ENCODE peak calls at places on chromosomes 1 and 21, in four cellular contexts. S, N, L and D are unnamed samples.

GRCh38 chr1:58325797-58326196 is 220.7 kb downstream of the OMA1 start:
- DNase-seq in N (no peak), S (no peak), L (no peak), D (no peak)

GRCh38 chr1:184387069-184387870 is 441 bp downstream of the C1orf21 start:
- DNase-seq in L (peak), N (peak), S (peak), D (no peak)

GRCh38 chr1:209411491-209411929 is 172.0 kb upstream of the CAMK1G start:
- DNase-seq in L (no peak), N (no peak), S (no peak), D (no peak)

GRCh38 chr21:29511076-29511475 is 212.4 kb downstream of the BACH1 start:
- DNase-seq in S (no peak), N (no peak), L (no peak), D (no peak)

GRCh38 chr21:40143822-40144525 is 276.7 kb downstream of the PCP4 start:
- DNase-seq in N (peak), S (peak), L (peak), D (peak)

GRCh38 chr21:35311985-35312384 is 262.9 kb upstream of the RUNX1 start:
- DNase-seq in N (no peak), L (no peak), S (no peak), D (no peak)

GRCh38 chr1:226884966-226885820 is 14.8 kb downstream of the PSEN2 start:
- DNase-seq in S (no peak), L (no peak), N (no peak), D (no peak)

GRCh38 chr1:183242556-183242955 is 56.5 kb downstream of the LAMC2 start:
- DNase-seq in L (no peak), S (no peak), N (no peak), D (no peak)

GRCh38 chr21:42061195-42061865 is 9.8 kb upstream of the UMODL1 start:
- DNase-seq in S (no peak), L (peak), N (no peak), D (no peak)

GRCh38 chr1:10873189-10873588 is 76.7 kb upstream of the CASZ1 start:
- DNase-seq in N (no peak), L (no peak), S (no peak), D (peak)

GRCh38 chr1:218679391-218679790 is 334.3 kb downstream of the TGFB2 start:
- DNase-seq in L (no peak), S (no peak), N (no peak), D (no peak)

GRCh38 chr1:23555949-23556640 is 3.2 kb downstream of the ID3 start:
- DNase-seq in S (no peak), N (no peak), L (no peak), D (peak)

GRCh38 chr1:8663915-8664331 is 153.5 kb downstream of the RERE start:
- DNase-seq in L (no peak), N (no peak), S (no peak), D (no peak)

GRCh38 chr1:45809761-45810160 is 6.3 kb downstream of the MAST2 start:
- DNase-seq in N (no peak), L (no peak), S (no peak), D (no peak)

GRCh38 chr1:85450832-85451231 is 14.1 kb downstream of the DDAH1 start:
- DNase-seq in N (no peak), L (no peak), S (no peak), D (peak)

GRCh38 chr1:188769936-188770335 is 1707.7 kb downstream of the BRINP3 start:
- DNase-seq in L (no peak), N (no peak), S (no peak), D (no peak)

GRCh38 chr1:226001852-226002666 is 2.9 kb upstream of the SDE2 start:
- DNase-seq in S (peak), N (no peak), L (peak), D (no peak)

GRCh38 chr1:198212675-198213074 is 55.9 kb downstream of the NEK7 start:
- DNase-seq in S (no peak), N (peak), L (no peak), D (no peak)

GRCh38 chr1:181417915-181418314 is 65.4 kb upstream of the CACNA1E start:
- DNase-seq in N (no peak), L (no peak), S (no peak), D (no peak)

GRCh38 chr1:55402117-55402516 is 187.0 kb upstream of the USP24 start:
- DNase-seq in N (peak), L (no peak), S (no peak), D (no peak)

GRCh38 chr1:51518730-51519047 is 377 bp downstream of the EPS15 start:
- DNase-seq in N (peak), S (peak), L (peak), D (no peak)

GRCh38 chr1:18724801-18725200 is 94.2 kb downstream of the PAX7 start:
- DNase-seq in L (no peak), S (no peak), N (no peak), D (no peak)

GRCh38 chr1:89670168-89670567 is 37.2 kb downstream of the LRRC8C start:
- DNase-seq in L (no peak), S (no peak), N (no peak), D (no peak)

GRCh38 chr1:115233598-115233997 is 104.5 kb downstream of the NGF start:
- DNase-seq in L (no peak), S (no peak), N (no peak), D (no peak)

GRCh38 chr21:39373634-39374033 is 24.7 kb upstream of the HMGN1 start:
- DNase-seq in N (no peak), L (no peak), S (no peak), D (no peak)

GRCh38 chr1:198258491-198258890 is 101.7 kb downstream of the NEK7 start:
- DNase-seq in L (no peak), S (no peak), N (no peak), D (no peak)

GRCh38 chr1:48869116-48869893 is 92.6 kb upstream of the BEND5 start:
- DNase-seq in N (no peak), S (no peak), L (no peak), D (no peak)

GRCh38 chr1:20405893-20406604 is 80.0 kb downstream of the CAMK2N1 start:
- DNase-seq in L (no peak), N (no peak), S (no peak), D (no peak)

GRCh38 chr1:87428351-87428750 is 99.7 kb downstream of the LMO4 start:
- DNase-seq in N (no peak), S (no peak), L (no peak), D (no peak)

GRCh38 chr21:42671778-42672593 is 18.6 kb downstream of the PDE9A start:
- DNase-seq in N (no peak), L (no peak), S (no peak), D (no peak)

GRCh38 chr1:47338249-47339077 is 4.9 kb downstream of the CMPK1 start:
- DNase-seq in L (no peak), N (no peak), S (no peak), D (no peak)

GRCh38 chr1:61518670-61519400 is 206.1 kb downstream of the TM2D1 start:
- DNase-seq in L (no peak), N (no peak), S (no peak), D (no peak)

GRCh38 chr1:229196404-229197224 is 74.3 kb upstream of the RAB4A start:
- DNase-seq in S (no peak), N (no peak), L (no peak), D (no peak)

GRCh38 chr1:176187001-176187400 is 20.1 kb downstream of the COP1 start:
- DNase-seq in S (no peak), N (no peak), L (no peak), D (no peak)